ENCODE peak calls at places on chromosomes 3 and 15, in nine cellular contexts. G is upper lobe of right lung; O is A549; F is CD8-positive, alpha-beta memory T cell; X is breast epithelium; R is effector memory CD4-positive, alpha-beta T cell; Q is body of pancreas; C is upper lobe of left lung; V is psoas muscle. E is an unnamed sample. For H3K9me3, the result is how much of the 10 kb centered on the place peaks cover.

GRCh38 chr3:157159037-157159761 is 748 bp downstream of the CCNL1 start:
- DNase-seq in X (peak), Q (peak), O (peak), V (peak), R (peak), G (peak), F (peak), C (peak), E (peak)

GRCh38 chr3:61358364-61358763 is 107.1 kb upstream of the FHIT start:
- DNase-seq in G (peak), R (no peak), X (no peak), V (peak), Q (peak), C (no peak), O (no peak), F (no peak), E (no peak)

GRCh38 chr3:143128212-143128611 is 8.6 kb downstream of the CHST2 start:
- DNase-seq in O (no peak), R (no peak), Q (no peak), G (no peak), C (no peak), V (no peak), F (no peak), X (no peak), E (no peak)

GRCh38 chr3:57068437-57069089 is 8.1 kb downstream of the SPATA12 start:
- DNase-seq in V (peak), X (no peak), C (no peak), F (no peak), Q (no peak), G (no peak), O (peak), R (no peak), E (no peak)

GRCh38 chr3:185318136-185318535 is 44.8 kb upstream of the MAP3K13 start:
- DNase-seq in R (no peak), C (no peak), G (no peak), V (no peak), F (no peak), O (peak), Q (no peak), X (no peak), E (no peak)

GRCh38 chr15:96272427-96272826 is 58.1 kb upstream of the NR2F2 start:
- DNase-seq in V (no peak), F (no peak), C (no peak), X (no peak), Q (no peak), R (no peak), O (no peak), G (no peak), E (no peak)

GRCh38 chr3:152205097-152205593 is 63.6 kb upstream of the MBNL1 start:
- DNase-seq in V (no peak), F (peak), C (no peak), X (no peak), G (no peak), O (no peak), Q (no peak), R (no peak), E (no peak)

GRCh38 chr3:9123849-9124248 is 125.6 kb downstream of the SRGAP3 start:
- DNase-seq in Q (no peak), F (no peak), X (no peak), C (no peak), G (no peak), R (no peak), V (no peak), O (no peak), E (no peak)

GRCh38 chr15:52258461-52258860 is 37.1 kb downstream of the MYO5C start:
- DNase-seq in G (no peak), O (no peak), R (no peak), X (no peak), V (no peak), F (no peak), Q (no peak), C (no peak), E (no peak)

GRCh38 chr3:47394140-47394855 is 13.5 kb downstream of the PTPN23 start:
- DNase-seq in V (no peak), C (no peak), F (no peak), R (no peak), G (no peak), Q (no peak), O (no peak), X (no peak), E (no peak)

DNA sequence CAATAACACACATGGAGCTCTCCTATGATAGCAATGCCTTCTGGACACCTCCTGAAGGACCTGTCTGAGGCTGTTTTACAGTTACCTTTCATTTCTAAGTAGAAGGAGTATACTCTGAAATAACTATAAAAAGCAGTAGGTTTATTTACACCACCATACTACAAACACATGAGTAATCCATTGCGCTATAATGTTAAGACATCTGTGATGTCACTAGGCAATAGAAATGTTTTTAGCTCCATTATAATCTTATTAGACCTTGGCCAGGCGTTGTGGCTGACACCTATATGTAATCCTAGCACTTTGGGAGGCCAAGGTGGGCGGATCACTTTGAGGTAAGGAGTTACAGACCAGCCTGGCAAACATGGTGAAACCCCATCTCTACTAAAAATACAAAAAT is 24.7 kb downstream of the PXK start:
- DNase-seq in Q (no peak), G (no peak), V (no peak), X (no peak), F (no peak), C (no peak), R (no peak), O (no peak), E (no peak)
- H3K27ac ChIP-seq in Q (no peak), G (no peak), V (no peak), X (no peak), F (no peak), C (no peak), R (no peak), O (no peak), E (no peak)

GRCh38 chr3:167729591-167729990 is 5.1 kb downstream of the PDCD10 start:
- DNase-seq in V (no peak), X (no peak), Q (no peak), G (no peak), C (no peak), R (no peak), F (no peak), O (no peak), E (no peak)

GRCh38 chr3:167733961-167734497 is 663 bp downstream of the PDCD10 start:
- DNase-seq in Q (no peak), R (no peak), C (no peak), V (no peak), X (no peak), G (no peak), F (no peak), O (peak), E (peak)

GRCh38 chr3:167734498-167735232 is at the start of gene PDCD10:
- DNase-seq in V (peak), Q (peak), R (peak), F (peak), O (peak), X (peak), G (peak), C (peak), E (peak)

GRCh38 chr3:167731393-167731792 is 3.3 kb downstream of the PDCD10 start:
- DNase-seq in C (no peak), V (no peak), G (no peak), F (no peak), O (no peak), Q (no peak), R (no peak), X (no peak), E (no peak)

GRCh38 chr3:167732313-167733065 is 2.2 kb downstream of the PDCD10 start:
- DNase-seq in X (no peak), F (no peak), O (no peak), G (no peak), C (no peak), R (no peak), Q (no peak), V (no peak), E (no peak)
- H3K4me3 ChIP-seq in X (no peak), F (no peak), O (no peak), G (no peak), C (no peak), R (no peak), Q (no peak), V (no peak), E (peak)

GRCh38 chr15:80599359-80599758 is 95.8 kb upstream of the ABHD17C start:
- DNase-seq in O (peak), R (no peak), G (no peak), C (no peak), Q (no peak), X (no peak), V (no peak), F (no peak), E (no peak)
- H3K9me3 ChIP-seq in O (under half), R (under half), G (under half), C (under half), Q (under half), X (under half), V (under half), F (under half), E (under half)

GRCh38 chr15:80659375-80659774 is 35.7 kb upstream of the ABHD17C start:
- DNase-seq in Q (no peak), G (no peak), C (no peak), O (no peak), V (no peak), R (no peak), X (no peak), F (no peak), E (no peak)

GRCh38 chr15:80665151-80665550 is 30.0 kb upstream of the ABHD17C start:
- DNase-seq in R (no peak), O (no peak), Q (no peak), F (no peak), C (no peak), X (no peak), G (no peak), V (no peak), E (no peak)

GRCh38 chr15:80660114-80660513 is 35.0 kb upstream of the ABHD17C start:
- DNase-seq in C (no peak), F (no peak), G (no peak), V (no peak), X (no peak), R (no peak), Q (peak), O (peak), E (no peak)

GRCh38 chr15:80662129-80662528 is 33.0 kb upstream of the ABHD17C start:
- DNase-seq in O (no peak), G (no peak), C (no peak), V (no peak), F (no peak), Q (no peak), R (no peak), X (no peak), E (no peak)

GRCh38 chr15:80662756-80663553 is 32.2 kb upstream of the ABHD17C start:
- DNase-seq in R (no peak), F (no peak), V (no peak), O (no peak), Q (no peak), C (no peak), G (no peak), X (no peak), E (no peak)
- H3K27ac ChIP-seq in R (no peak), F (no peak), V (no peak), O (no peak), Q (no peak), C (no peak), G (no peak), X (no peak), E (no peak)

GRCh38 chr15:28885289-28885629 is 515 bp upstream of the APBA2 start:
- DNase-seq in R (no peak), V (no peak), G (no peak), C (no peak), F (no peak), O (no peak), Q (no peak), X (no peak), E (no peak)
- H3K4me3 ChIP-seq in R (peak), V (peak), G (peak), C (no peak), F (peak), O (peak), Q (peak), X (peak), E (no peak)

DNA sequence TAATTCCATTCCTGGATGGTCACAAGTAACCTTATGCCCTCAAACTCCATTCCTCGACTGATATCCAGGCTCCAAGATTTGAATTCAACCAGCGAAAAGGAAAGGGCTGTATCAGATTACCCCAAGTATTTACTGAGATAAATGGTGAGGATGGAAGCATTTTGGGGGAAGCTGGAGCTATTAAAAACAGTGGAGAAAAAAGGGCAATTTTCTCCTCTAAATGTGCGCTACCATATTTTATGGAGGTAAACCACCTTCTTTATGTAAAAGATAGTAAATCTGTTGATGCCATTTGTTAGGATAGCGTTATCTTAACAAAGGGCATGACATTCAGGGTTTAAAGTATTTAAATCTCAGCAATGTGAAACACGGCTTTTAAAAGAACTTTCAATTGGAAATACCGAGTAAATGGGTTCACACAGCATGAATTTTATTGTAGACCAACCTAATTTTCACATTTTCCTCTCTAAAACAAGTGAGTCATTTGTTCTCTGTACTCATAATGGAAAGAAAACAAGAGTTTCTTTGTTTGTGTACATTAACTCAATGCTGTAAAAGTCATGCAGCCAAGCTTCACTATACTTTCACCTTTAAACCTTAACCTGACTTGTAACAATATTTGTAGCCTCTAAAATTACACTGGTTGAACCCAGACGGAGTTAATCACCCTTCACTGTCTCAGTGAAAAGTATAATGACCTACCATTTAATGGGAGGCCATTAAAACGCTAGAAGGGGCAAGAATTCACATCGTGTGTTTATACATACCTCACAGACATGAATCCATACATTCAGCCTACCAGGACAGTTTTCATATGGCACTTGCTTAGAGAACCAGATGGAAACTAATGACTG is 773.4 kb downstream of the ROBO1 start:
- DNase-seq in V (no peak), O (no peak), R (no peak), X (no peak), F (no peak), Q (no peak), C (no peak), G (no peak), E (no peak)
- H3K9me3 ChIP-seq in V (under half), O (under half), R (under half), X (under half), F (under half), Q (under half), C (under half), G (under half), E (under half)

DNA sequence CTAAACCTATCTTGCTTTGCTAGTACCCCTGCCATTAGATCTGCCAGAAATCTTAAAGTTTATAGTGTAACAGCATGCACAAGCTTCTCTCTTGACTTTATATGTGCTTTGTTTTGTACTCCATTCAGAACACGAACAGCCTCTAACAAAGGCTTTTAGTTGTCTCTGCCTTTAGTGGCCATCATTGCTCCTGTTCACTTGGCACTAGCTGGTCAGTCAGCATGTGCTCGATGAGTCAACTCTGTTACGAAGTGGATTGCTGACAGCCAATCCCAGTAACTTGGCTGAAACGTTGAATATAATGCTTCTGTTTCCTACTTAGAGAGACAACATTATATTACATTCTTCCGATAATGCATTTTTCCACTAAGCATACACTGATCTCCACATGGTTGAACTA is 349.2 kb downstream of the NAALADL2 start:
- DNase-seq in V (no peak), R (no peak), F (no peak), X (no peak), Q (no peak), G (no peak), O (no peak), C (no peak), E (no peak)
- H3K27ac ChIP-seq in V (no peak), R (no peak), F (no peak), X (no peak), Q (no peak), G (no peak), O (no peak), C (no peak), E (no peak)

GRCh38 chr15:61835029-61835428 is 225.2 kb downstream of the VPS13C start:
- DNase-seq in F (no peak), G (no peak), X (no peak), C (peak), Q (no peak), R (no peak), O (no peak), V (no peak), E (no peak)

GRCh38 chr15:61834076-61834697 is 226.1 kb downstream of the VPS13C start:
- DNase-seq in G (peak), C (peak), O (peak), X (peak), R (peak), Q (peak), V (peak), F (peak), E (peak)

GRCh38 chr15:61832223-61832622 is 228.0 kb downstream of the VPS13C start:
- DNase-seq in V (no peak), Q (no peak), G (no peak), R (no peak), C (no peak), X (no peak), O (no peak), F (no peak), E (no peak)

GRCh38 chr15:61839541-61839940 is 220.7 kb downstream of the VPS13C start:
- DNase-seq in V (no peak), O (no peak), C (no peak), G (no peak), R (no peak), F (no peak), X (no peak), Q (no peak), E (no peak)

GRCh38 chr15:61835476-61836106 is 224.7 kb downstream of the VPS13C start:
- DNase-seq in F (peak), R (no peak), X (no peak), V (peak), G (no peak), O (peak), Q (peak), C (no peak), E (peak)
- H3K4me3 ChIP-seq in F (no peak), R (no peak), X (no peak), V (peak), G (no peak), O (peak), Q (no peak), C (no peak), E (no peak)

E was measured in CD4-positive, CD25-positive, alpha-beta regulatory T cell.